ENCODE peak calls at places on chromosomes 4 and X, in six cellular contexts. Z is iPS-NIHi11, J is skeletal muscle cell, D is stromal cell of bone marrow, L is posterior cingulate gyrus, Y is uterus. I is an unnamed sample.

GRCh38 chrX:12011075-12011474 is 127.2 kb upstream of the FRMPD4 start:
- DNase-seq in Y (no peak), L (no peak), J (peak; percentile 71), Z (no peak), D (no peak), I (peak; percentile 39)

GRCh38 chr4:17613761-17614415 is 553 bp upstream of the MED28 start:
- DNase-seq in Z (no peak), L (no peak), J (peak; percentile 40), D (peak; percentile 63), Y (no peak), I (peak; percentile 76)

GRCh38 chr4:52865305-52865704 is 3.2 kb downstream of the RASL11B start:
- DNase-seq in D (no peak), Z (no peak), L (no peak), Y (no peak), J (no peak), I (no peak)

GRCh38 chr4:111722321-111722720 is 422.9 kb upstream of the FAM241A start:
- DNase-seq in D (no peak), Y (no peak), L (no peak), J (no peak), Z (no peak), I (no peak)

GRCh38 chr4:172514801-172515200 is 653.8 kb upstream of the GALNT7 start:
- DNase-seq in L (no peak), Y (no peak), J (no peak), D (no peak), Z (no peak), I (no peak)

GRCh38 chr4:74402692-74403460 is 37.9 kb downstream of the EREG start:
- DNase-seq in D (no peak), L (no peak), J (no peak), Y (no peak), Z (no peak), I (no peak)

GRCh38 chrX:31268359-31268758 is 196.5 kb upstream of the FTHL17 start:
- DNase-seq in Y (no peak), D (no peak), L (no peak), J (no peak), Z (peak; percentile 3), I (no peak)

GRCh38 chrX:65723706-65724105 is 56.3 kb downstream of the MSN start:
- DNase-seq in L (no peak), Y (no peak), D (no peak), Z (no peak), J (no peak), I (no peak)

GRCh38 chr4:25913056-25913850 is 767 bp upstream of the SMIM20 start:
- DNase-seq in Y (peak; percentile 45), J (no peak), L (no peak), D (no peak), Z (peak; percentile 36), I (no peak)

GRCh38 chrX:102858826-102859627 is 78.0 kb upstream of the RAB40AL start:
- DNase-seq in D (no peak), Y (no peak), J (no peak), Z (no peak), L (no peak), I (no peak)

GRCh38 chr4:89528525-89529133 is 221.0 kb upstream of the GPRIN3 start:
- DNase-seq in Y (no peak), Z (no peak), J (no peak), D (no peak), L (no peak), I (no peak)

GRCh38 chrX:129790808-129791207 is 11.1 kb downstream of the SASH3 start:
- DNase-seq in J (no peak), D (no peak), Y (no peak), L (no peak), Z (no peak), I (no peak)